ENCODE peak calls at places on chromosomes 2 and 18, in four cellular contexts. O is amniotic stem cell, D is T-helper 2 cell, P is caudate nucleus. I is an unnamed sample.
A peak's percentile ranks its signal among the peaks of the same experiment; 100 is the strongest.

GRCh38 chr2:28326873-28327495 is 65.7 kb upstream of the FOSL2 start:
- DNase-seq in P (no peak), D (no peak), O (no peak), I (no peak)

GRCh38 chr2:66469219-66469902 is 34.4 kb downstream of the MEIS1 start:
- DNase-seq in O (no peak), D (no peak), P (no peak), I (no peak)

GRCh38 chr2:174003635-174004310 is 38.6 kb upstream of the SP3 start:
- DNase-seq in D (no peak), O (no peak), P (peak; percentile 59), I (no peak)

GRCh38 chr2:159144776-159145614 is 141.5 kb downstream of the WDSUB1 start:
- DNase-seq in O (no peak), D (no peak), P (no peak), I (no peak)

GRCh38 chr2:61244694-61245093 is 82.7 kb downstream of the C2orf74 start:
- DNase-seq in D (no peak), P (no peak), O (no peak), I (no peak)

GRCh38 chr18:49697757-49698595 is 115.4 kb downstream of the ACAA2 start:
- DNase-seq in O (no peak), P (no peak), D (no peak), I (no peak)

GRCh38 chr2:71563872-71564271 is 110.5 kb downstream of the DYSF start:
- DNase-seq in O (no peak), D (no peak), P (no peak), I (no peak)

GRCh38 chr2:86556508-86556907 is 6.7 kb downstream of the CHMP3 start:
- DNase-seq in P (no peak), O (no peak), D (no peak), I (no peak)

GRCh38 chr2:120694034-120694433 is 41.6 kb upstream of the GLI2 start:
- DNase-seq in D (no peak), P (no peak), O (no peak), I (no peak)

GRCh38 chr2:72126186-72127100 is 21.2 kb downstream of the CYP26B1 start:
- DNase-seq in O (no peak), D (no peak), P (no peak), I (no peak)

GRCh38 chr2:63853527-63854310 is 12.0 kb downstream of the UGP2 start:
- DNase-seq in D (no peak), P (no peak), O (no peak), I (no peak)

GRCh38 chr2:20599861-20600461 is 50.9 kb downstream of the HS1BP3 start:
- DNase-seq in P (no peak), D (no peak), O (no peak), I (peak; percentile 36)

GRCh38 chr2:9518780-9519179 is 36.9 kb downstream of the ADAM17 start:
- DNase-seq in P (no peak), O (no peak), D (no peak), I (no peak)

GRCh38 chr2:120773186-120773800 is 37.6 kb downstream of the GLI2 start:
- DNase-seq in O (no peak), D (no peak), P (no peak), I (no peak)

GRCh38 chr2:23967846-23968245 is 27.6 kb downstream of the UBXN2A start:
- DNase-seq in D (no peak), P (no peak), O (no peak), I (no peak)

GRCh38 chr2:68832161-68832869 is 38.9 kb downstream of the BMP10 start:
- DNase-seq in D (no peak), O (no peak), P (no peak), I (no peak)

GRCh38 chr18:67131498-67131897 is 385.0 kb downstream of the DSEL start:
- DNase-seq in D (no peak), O (no peak), P (no peak), I (no peak)

GRCh38 chr2:170743530-170744239 is 26.5 kb upstream of the ERICH2 start:
- DNase-seq in O (no peak), P (no peak), D (no peak), I (no peak)

GRCh38 chr18:2254977-2255376 is 316.3 kb downstream of the METTL4 start:
- DNase-seq in O (no peak), D (no peak), P (no peak), I (no peak)

GRCh38 chr2:24722141-24722790 is 70.9 kb downstream of the PTRHD1 start:
- DNase-seq in O (no peak), P (no peak), D (no peak), I (no peak)

GRCh38 chr18:395481-396250 is 104.8 kb downstream of the COLEC12 start:
- DNase-seq in O (peak; percentile 68), P (no peak), D (no peak), I (no peak)

GRCh38 chr2:12169060-12169406 is 422.6 kb downstream of the LPIN1 start:
- DNase-seq in D (no peak), O (no peak), P (no peak), I (no peak)

GRCh38 chr18:60809937-60810336 is 437.4 kb upstream of the MC4R start:
- DNase-seq in P (no peak), D (no peak), O (no peak), I (no peak)